ENCODE peak calls at places on chromosomes 4 and X, in five cellular contexts. C is NCI-H774, G is omental fat pad, K is fibroblast of lung, D is NCI-H1105 treated with DMSO at 0.1 percent for 48 hours. Y is an unnamed sample.

GRCh38 chrX:107773206-107773605 is 2.4 kb downstream of the TSC22D3 start:
- DNase-seq in C (no peak), G (no peak), K (no peak), D (no peak), Y (no peak)

GRCh38 chr4:56768772-56769171 is 52.7 kb downstream of the SPINK2 start:
- DNase-seq in C (no peak), G (no peak), K (no peak), D (no peak), Y (no peak)

GRCh38 chr4:104591505-104591904 is 96.8 kb upstream of the CXXC4 start:
- DNase-seq in C (peak; percentile 81), G (no peak), K (no peak), D (peak; percentile 87), Y (peak; percentile 24)

GRCh38 chr4:15855804-15856475 is 77.8 kb downstream of the CD38 start:
- DNase-seq in C (no peak), G (no peak), K (no peak), D (no peak), Y (no peak)

GRCh38 chrX:38807873-38808272 is 6.6 kb downstream of the MID1IP1 start:
- DNase-seq in C (no peak), G (no peak), K (peak; percentile 41), D (no peak), Y (no peak)

GRCh38 chr4:99885063-99885664 is 9.1 kb downstream of the LAMTOR3 start:
- DNase-seq in C (no peak), G (no peak), K (peak; percentile 34), D (peak; percentile 10), Y (no peak)

GRCh38 chr4:142883433-142883832 is 37.3 kb upstream of the INPP4B start:
- DNase-seq in C (no peak), G (no peak), K (peak; percentile 2), D (peak; percentile 0), Y (no peak)

GRCh38 chr4:75924309-75924708 is 16.5 kb downstream of the NAAA start:
- DNase-seq in C (peak; percentile 76), G (no peak), K (no peak), D (peak; percentile 11), Y (no peak)

GRCh38 chr4:2930821-2931764 is 32.1 kb downstream of the NOP14 start:
- DNase-seq in C (no peak), G (no peak), K (no peak), D (no peak), Y (no peak)